ENCODE peak calls at places on chromosomes 2 and 18, in ten cellular contexts. One of them, this sample, is unnamed. For H3K4me1, the result is how much of the 10 kb centered on the place peaks cover.

GRCh38 chr2:168090366-168091019 is 156.9 kb downstream of the STK39 start:
- DNase-seq in right atrium auricular region: no peak
- DNase-seq in heart left ventricle: no peak
- DNase-seq in heart right ventricle: no peak
- DNase-seq in tibial nerve: no peak
- DNase-seq in psoas muscle: no peak
- DNase-seq in effector memory CD4-positive, alpha-beta T cell: no peak
- DNase-seq in neuronal stem cell: no peak
- DNase-seq in CD8-positive, alpha-beta T cell: no peak
- DNase-seq in CD4-positive, CD25-positive, alpha-beta regulatory T cell: no peak
- DNase-seq in this sample: no peak

GRCh38 chr2:226002438-226002837 is 602.9 kb downstream of the NYAP2 start:
- DNase-seq in right atrium auricular region: peak
- DNase-seq in heart left ventricle: peak
- DNase-seq in heart right ventricle: peak
- DNase-seq in tibial nerve: peak
- DNase-seq in psoas muscle: peak
- DNase-seq in effector memory CD4-positive, alpha-beta T cell: no peak
- DNase-seq in neuronal stem cell: no peak
- DNase-seq in CD8-positive, alpha-beta T cell: no peak
- DNase-seq in CD4-positive, CD25-positive, alpha-beta regulatory T cell: no peak
- DNase-seq in this sample: no peak

GRCh38 chr2:8986327-8986976 is 17.0 kb downstream of the MBOAT2 start:
- DNase-seq in right atrium auricular region: no peak
- DNase-seq in heart left ventricle: no peak
- DNase-seq in heart right ventricle: no peak
- DNase-seq in tibial nerve: no peak
- DNase-seq in psoas muscle: no peak
- DNase-seq in effector memory CD4-positive, alpha-beta T cell: no peak
- DNase-seq in neuronal stem cell: no peak
- DNase-seq in CD8-positive, alpha-beta T cell: no peak
- DNase-seq in CD4-positive, CD25-positive, alpha-beta regulatory T cell: no peak
- DNase-seq in this sample: no peak

GRCh38 chr2:191824403-191824802 is 22.5 kb downstream of the CAVIN2 start:
- DNase-seq in right atrium auricular region: no peak
- DNase-seq in heart left ventricle: no peak
- DNase-seq in heart right ventricle: no peak
- DNase-seq in tibial nerve: no peak
- DNase-seq in psoas muscle: no peak
- DNase-seq in effector memory CD4-positive, alpha-beta T cell: no peak
- DNase-seq in neuronal stem cell: no peak
- DNase-seq in CD8-positive, alpha-beta T cell: no peak
- DNase-seq in CD4-positive, CD25-positive, alpha-beta regulatory T cell: no peak
- DNase-seq in this sample: no peak

GRCh38 chr2:168160897-168161296 is 86.5 kb downstream of the STK39 start:
- DNase-seq in right atrium auricular region: no peak
- DNase-seq in heart left ventricle: no peak
- DNase-seq in heart right ventricle: no peak
- DNase-seq in tibial nerve: no peak
- DNase-seq in psoas muscle: no peak
- DNase-seq in effector memory CD4-positive, alpha-beta T cell: no peak
- DNase-seq in neuronal stem cell: no peak
- DNase-seq in CD8-positive, alpha-beta T cell: no peak
- DNase-seq in CD4-positive, CD25-positive, alpha-beta regulatory T cell: peak
- DNase-seq in this sample: no peak

GRCh38 chr2:64950226-64951160 is 38.7 kb upstream of the SLC1A4 start:
- DNase-seq in right atrium auricular region: no peak
- DNase-seq in heart left ventricle: no peak
- DNase-seq in heart right ventricle: no peak
- DNase-seq in tibial nerve: no peak
- DNase-seq in psoas muscle: no peak
- DNase-seq in effector memory CD4-positive, alpha-beta T cell: no peak
- DNase-seq in neuronal stem cell: no peak
- DNase-seq in CD8-positive, alpha-beta T cell: no peak
- DNase-seq in CD4-positive, CD25-positive, alpha-beta regulatory T cell: no peak
- DNase-seq in this sample: no peak

GRCh38 chr2:44087714-44088092 is 81.0 kb upstream of the PPM1B start:
- DNase-seq in right atrium auricular region: no peak
- DNase-seq in heart left ventricle: no peak
- DNase-seq in heart right ventricle: no peak
- DNase-seq in tibial nerve: no peak
- DNase-seq in psoas muscle: no peak
- DNase-seq in effector memory CD4-positive, alpha-beta T cell: no peak
- DNase-seq in neuronal stem cell: no peak
- DNase-seq in CD8-positive, alpha-beta T cell: no peak
- DNase-seq in CD4-positive, CD25-positive, alpha-beta regulatory T cell: no peak
- DNase-seq in this sample: no peak

GRCh38 chr2:235643680-235644117 is 149.9 kb downstream of the AGAP1 start:
- DNase-seq in right atrium auricular region: no peak
- DNase-seq in heart left ventricle: no peak
- DNase-seq in heart right ventricle: no peak
- DNase-seq in tibial nerve: no peak
- DNase-seq in psoas muscle: no peak
- DNase-seq in effector memory CD4-positive, alpha-beta T cell: no peak
- DNase-seq in neuronal stem cell: no peak
- DNase-seq in CD8-positive, alpha-beta T cell: no peak
- DNase-seq in CD4-positive, CD25-positive, alpha-beta regulatory T cell: no peak
- DNase-seq in this sample: no peak

GRCh38 chr18:72104851-72105250 is 439.3 kb downstream of the CBLN2 start:
- DNase-seq in right atrium auricular region: no peak
- DNase-seq in heart left ventricle: no peak
- DNase-seq in heart right ventricle: no peak
- DNase-seq in tibial nerve: no peak
- DNase-seq in psoas muscle: no peak
- DNase-seq in effector memory CD4-positive, alpha-beta T cell: no peak
- DNase-seq in neuronal stem cell: no peak
- DNase-seq in CD8-positive, alpha-beta T cell: no peak
- DNase-seq in CD4-positive, CD25-positive, alpha-beta regulatory T cell: no peak
- DNase-seq in this sample: no peak

GRCh38 chr2:198401644-198402043 is 597.3 kb downstream of the PLCL1 start:
- DNase-seq in right atrium auricular region: no peak
- DNase-seq in heart left ventricle: no peak
- DNase-seq in heart right ventricle: no peak
- DNase-seq in tibial nerve: no peak
- DNase-seq in psoas muscle: no peak
- DNase-seq in effector memory CD4-positive, alpha-beta T cell: no peak
- DNase-seq in neuronal stem cell: no peak
- DNase-seq in CD8-positive, alpha-beta T cell: no peak
- DNase-seq in CD4-positive, CD25-positive, alpha-beta regulatory T cell: no peak
- DNase-seq in this sample: no peak

GRCh38 chr2:26559556-26559955 is 81.6 kb downstream of the CIB4 start:
- DNase-seq in right atrium auricular region: no peak
- DNase-seq in heart left ventricle: no peak
- DNase-seq in heart right ventricle: no peak
- DNase-seq in tibial nerve: no peak
- DNase-seq in psoas muscle: peak
- DNase-seq in effector memory CD4-positive, alpha-beta T cell: no peak
- DNase-seq in neuronal stem cell: no peak
- DNase-seq in CD8-positive, alpha-beta T cell: no peak
- DNase-seq in CD4-positive, CD25-positive, alpha-beta regulatory T cell: no peak
- DNase-seq in this sample: peak

GRCh38 chr2:163675389-163675788 is 60.4 kb downstream of the FIGN start:
- DNase-seq in right atrium auricular region: no peak
- DNase-seq in heart left ventricle: no peak
- DNase-seq in heart right ventricle: no peak
- DNase-seq in tibial nerve: no peak
- DNase-seq in psoas muscle: no peak
- DNase-seq in effector memory CD4-positive, alpha-beta T cell: no peak
- DNase-seq in neuronal stem cell: no peak
- DNase-seq in CD8-positive, alpha-beta T cell: no peak
- DNase-seq in CD4-positive, CD25-positive, alpha-beta regulatory T cell: no peak
- DNase-seq in this sample: no peak

GRCh38 chr2:47724221-47724981 is 58.5 kb upstream of the MSH6 start:
- DNase-seq in right atrium auricular region: no peak
- DNase-seq in heart left ventricle: no peak
- DNase-seq in heart right ventricle: no peak
- DNase-seq in tibial nerve: no peak
- DNase-seq in psoas muscle: no peak
- DNase-seq in effector memory CD4-positive, alpha-beta T cell: no peak
- DNase-seq in neuronal stem cell: no peak
- DNase-seq in CD8-positive, alpha-beta T cell: no peak
- DNase-seq in CD4-positive, CD25-positive, alpha-beta regulatory T cell: no peak
- DNase-seq in this sample: no peak
- H3K4me1 ChIP-seq in right atrium auricular region: under half
- H3K4me1 ChIP-seq in heart left ventricle: under half
- H3K4me1 ChIP-seq in heart right ventricle: under half
- H3K4me1 ChIP-seq in tibial nerve: under half
- H3K4me1 ChIP-seq in psoas muscle: under half
- H3K4me1 ChIP-seq in effector memory CD4-positive, alpha-beta T cell: under half
- H3K4me1 ChIP-seq in neuronal stem cell: under half
- H3K4me1 ChIP-seq in CD8-positive, alpha-beta T cell: under half
- H3K4me1 ChIP-seq in CD4-positive, CD25-positive, alpha-beta regulatory T cell: under half
- H3K4me1 ChIP-seq in this sample: under half

DNA sequence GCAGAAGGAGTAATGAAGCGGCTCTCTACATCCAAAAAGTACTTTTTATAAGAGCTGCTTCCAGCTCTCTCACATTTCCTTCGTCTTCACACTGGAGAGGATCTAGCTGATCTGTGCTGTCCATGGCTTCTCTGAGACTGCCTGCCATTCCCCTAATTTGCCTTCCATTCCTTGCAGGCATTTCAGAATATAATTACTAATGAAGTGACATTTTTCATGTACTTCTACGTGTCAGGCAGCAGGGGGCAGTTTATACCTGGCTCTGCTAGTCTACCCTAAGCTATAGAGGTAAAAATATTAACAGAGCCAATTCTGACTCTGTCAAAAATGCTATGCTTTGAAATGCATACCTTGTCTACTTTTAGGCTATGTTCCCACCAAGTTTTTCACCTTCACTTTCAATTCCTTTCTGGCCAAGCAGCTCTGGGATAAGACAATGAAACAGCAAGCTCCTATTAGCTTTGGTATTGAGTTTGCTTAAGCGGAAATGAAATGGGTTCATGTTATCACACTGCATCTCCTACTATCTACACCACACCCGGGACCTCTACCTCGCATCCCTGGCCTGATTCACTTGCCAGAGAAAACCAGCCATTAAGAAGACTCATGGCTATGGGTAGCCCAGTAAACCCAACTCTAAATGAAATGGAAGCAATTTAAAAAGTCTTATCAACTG is 81.9 kb downstream of the MEP1B start:
- DNase-seq in right atrium auricular region: no peak
- DNase-seq in heart left ventricle: no peak
- DNase-seq in heart right ventricle: peak
- DNase-seq in tibial nerve: no peak
- DNase-seq in psoas muscle: no peak
- DNase-seq in effector memory CD4-positive, alpha-beta T cell: no peak
- DNase-seq in neuronal stem cell: no peak
- DNase-seq in CD8-positive, alpha-beta T cell: no peak
- DNase-seq in CD4-positive, CD25-positive, alpha-beta regulatory T cell: no peak
- DNase-seq in this sample: no peak
- H3K4me1 ChIP-seq in right atrium auricular region: under half
- H3K4me1 ChIP-seq in heart left ventricle: under half
- H3K4me1 ChIP-seq in heart right ventricle: under half
- H3K4me1 ChIP-seq in tibial nerve: under half
- H3K4me1 ChIP-seq in psoas muscle: under half
- H3K4me1 ChIP-seq in effector memory CD4-positive, alpha-beta T cell: under half
- H3K4me1 ChIP-seq in neuronal stem cell: under half
- H3K4me1 ChIP-seq in CD8-positive, alpha-beta T cell: under half
- H3K4me1 ChIP-seq in CD4-positive, CD25-positive, alpha-beta regulatory T cell: under half
- H3K4me1 ChIP-seq in this sample: under half

GRCh38 chr18:23103449-23103848 is 31.8 kb upstream of the CABLES1 start:
- DNase-seq in right atrium auricular region: no peak
- DNase-seq in heart left ventricle: no peak
- DNase-seq in heart right ventricle: no peak
- DNase-seq in tibial nerve: no peak
- DNase-seq in psoas muscle: no peak
- DNase-seq in effector memory CD4-positive, alpha-beta T cell: no peak
- DNase-seq in neuronal stem cell: no peak
- DNase-seq in CD8-positive, alpha-beta T cell: no peak
- DNase-seq in CD4-positive, CD25-positive, alpha-beta regulatory T cell: no peak
- DNase-seq in this sample: no peak
- H3K4me1 ChIP-seq in right atrium auricular region: under half
- H3K4me1 ChIP-seq in heart left ventricle: under half
- H3K4me1 ChIP-seq in heart right ventricle: under half
- H3K4me1 ChIP-seq in tibial nerve: under half
- H3K4me1 ChIP-seq in psoas muscle: under half
- H3K4me1 ChIP-seq in effector memory CD4-positive, alpha-beta T cell: under half
- H3K4me1 ChIP-seq in neuronal stem cell: under half
- H3K4me1 ChIP-seq in CD8-positive, alpha-beta T cell: under half
- H3K4me1 ChIP-seq in CD4-positive, CD25-positive, alpha-beta regulatory T cell: under half
- H3K4me1 ChIP-seq in this sample: under half

GRCh38 chr2:230599854-230600253 is 112.8 kb upstream of the CAB39 start:
- DNase-seq in right atrium auricular region: no peak
- DNase-seq in heart left ventricle: no peak
- DNase-seq in heart right ventricle: no peak
- DNase-seq in tibial nerve: no peak
- DNase-seq in psoas muscle: no peak
- DNase-seq in effector memory CD4-positive, alpha-beta T cell: no peak
- DNase-seq in neuronal stem cell: no peak
- DNase-seq in CD8-positive, alpha-beta T cell: no peak
- DNase-seq in CD4-positive, CD25-positive, alpha-beta regulatory T cell: no peak
- DNase-seq in this sample: no peak

GRCh38 chr2:230602562-230603230 is 109.9 kb upstream of the CAB39 start:
- DNase-seq in right atrium auricular region: no peak
- DNase-seq in heart left ventricle: no peak
- DNase-seq in heart right ventricle: no peak
- DNase-seq in tibial nerve: no peak
- DNase-seq in psoas muscle: no peak
- DNase-seq in effector memory CD4-positive, alpha-beta T cell: peak
- DNase-seq in neuronal stem cell: no peak
- DNase-seq in CD8-positive, alpha-beta T cell: peak
- DNase-seq in CD4-positive, CD25-positive, alpha-beta regulatory T cell: peak
- DNase-seq in this sample: no peak

GRCh38 chr2:230601510-230601909 is 111.1 kb upstream of the CAB39 start:
- DNase-seq in right atrium auricular region: no peak
- DNase-seq in heart left ventricle: no peak
- DNase-seq in heart right ventricle: no peak
- DNase-seq in tibial nerve: no peak
- DNase-seq in psoas muscle: no peak
- DNase-seq in effector memory CD4-positive, alpha-beta T cell: no peak
- DNase-seq in neuronal stem cell: no peak
- DNase-seq in CD8-positive, alpha-beta T cell: no peak
- DNase-seq in CD4-positive, CD25-positive, alpha-beta regulatory T cell: no peak
- DNase-seq in this sample: no peak

GRCh38 chr2:230600285-230600684 is 112.4 kb upstream of the CAB39 start:
- DNase-seq in right atrium auricular region: no peak
- DNase-seq in heart left ventricle: no peak
- DNase-seq in heart right ventricle: no peak
- DNase-seq in tibial nerve: no peak
- DNase-seq in psoas muscle: no peak
- DNase-seq in effector memory CD4-positive, alpha-beta T cell: no peak
- DNase-seq in neuronal stem cell: no peak
- DNase-seq in CD8-positive, alpha-beta T cell: no peak
- DNase-seq in CD4-positive, CD25-positive, alpha-beta regulatory T cell: no peak
- DNase-seq in this sample: no peak

DNA sequence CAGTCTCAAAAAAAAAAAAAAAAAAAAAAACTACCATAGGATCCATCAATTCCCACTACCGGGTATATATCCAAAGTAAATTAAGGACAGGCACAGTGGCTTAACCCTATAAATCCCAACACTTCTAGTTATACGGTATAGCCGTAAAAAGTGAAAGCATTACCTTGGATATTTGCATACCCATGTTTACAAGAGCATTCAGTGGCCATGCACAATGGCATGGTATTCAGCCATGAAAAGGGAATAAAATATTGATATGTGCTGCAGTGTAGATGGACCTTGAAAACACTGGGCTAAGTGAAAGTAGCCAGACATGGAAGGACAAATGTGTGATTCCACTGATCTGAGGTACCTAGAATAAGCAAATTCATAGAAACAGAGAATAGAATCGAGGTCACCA is 111.8 kb upstream of the CAB39 start:
- DNase-seq in right atrium auricular region: no peak
- DNase-seq in heart left ventricle: no peak
- DNase-seq in heart right ventricle: no peak
- DNase-seq in tibial nerve: no peak
- DNase-seq in psoas muscle: no peak
- DNase-seq in effector memory CD4-positive, alpha-beta T cell: no peak
- DNase-seq in neuronal stem cell: no peak
- DNase-seq in CD8-positive, alpha-beta T cell: no peak
- DNase-seq in CD4-positive, CD25-positive, alpha-beta regulatory T cell: no peak
- DNase-seq in this sample: no peak
- H3K4me1 ChIP-seq in right atrium auricular region: under half
- H3K4me1 ChIP-seq in heart left ventricle: under half
- H3K4me1 ChIP-seq in heart right ventricle: under half
- H3K4me1 ChIP-seq in tibial nerve: under half
- H3K4me1 ChIP-seq in psoas muscle: under half
- H3K4me1 ChIP-seq in effector memory CD4-positive, alpha-beta T cell: under half
- H3K4me1 ChIP-seq in neuronal stem cell: under half
- H3K4me1 ChIP-seq in CD8-positive, alpha-beta T cell: under half
- H3K4me1 ChIP-seq in CD4-positive, CD25-positive, alpha-beta regulatory T cell: half or more
- H3K4me1 ChIP-seq in this sample: under half

This sample was measured in right lobe of liver.